ENCODE peak calls at places on chromosomes 7 and 10, in six cellular contexts. H is fibroblast of lung, Y is tibial nerve, E is upper lobe of left lung, T is adrenal gland, X is mesenchymal stem cell. Q is an unnamed sample. For H3K4me1 and H3K27me3, the result is how much of the 10 kb centered on the place peaks cover.

GRCh38 chr10:50593523-50593922 is 30.2 kb downstream of the SGMS1 start:
- DNase-seq in H (peak), Y (no peak), E (no peak), T (no peak), X (peak), Q (no peak)

GRCh38 chr10:77629775-77630565 is 7.6 kb downstream of the KCNMA1 start:
- DNase-seq in H (no peak), Y (no peak), E (no peak), T (no peak), X (peak), Q (peak)

GRCh38 chr10:36882781-36883180 is 242.6 kb upstream of the ANKRD30A start:
- DNase-seq in H (no peak), Y (no peak), E (no peak), T (no peak), X (no peak), Q (no peak)

GRCh38 chr10:17643339-17643754 is 604 bp upstream of the STAM start:
- DNase-seq in H (peak), Y (no peak), E (peak), T (peak), X (peak), Q (peak)

GRCh38 chr7:84085147-84085546 is 109.4 kb downstream of the SEMA3A start:
- DNase-seq in H (peak), Y (no peak), E (no peak), T (no peak), X (peak), Q (no peak)

GRCh38 chr10:49362596-49363260 is 33.2 kb downstream of the DRGX start:
- DNase-seq in H (no peak), Y (no peak), E (no peak), T (no peak), X (no peak), Q (no peak)

GRCh38 chr7:80815733-80816132 is 103.1 kb downstream of the SEMA3C start:
- DNase-seq in H (no peak), Y (no peak), E (no peak), T (no peak), X (no peak), Q (no peak)

GRCh38 chr7:116328161-116328560 is 117.8 kb downstream of the TES start:
- DNase-seq in H (no peak), Y (no peak), E (no peak), T (no peak), X (peak), Q (no peak)

GRCh38 chr10:118835682-118836326 is 81.0 kb upstream of the CACUL1 start:
- DNase-seq in H (peak), Y (no peak), E (no peak), T (peak), X (no peak), Q (no peak)

GRCh38 chr7:150845471-150845870 is 6.8 kb upstream of the AOC1 start:
- DNase-seq in H (no peak), Y (no peak), E (no peak), T (no peak), X (no peak), Q (no peak)

GRCh38 chr10:62690703-62691102 is 113.8 kb upstream of the ADO start:
- DNase-seq in H (peak), Y (no peak), E (no peak), T (no peak), X (no peak), Q (no peak)

GRCh38 chr10:60341969-60342368 is 47.7 kb downstream of the ANK3 start:
- DNase-seq in H (no peak), Y (no peak), E (no peak), T (no peak), X (no peak), Q (no peak)

GRCh38 chr10:88755753-88756152 is 4.1 kb upstream of the LIPN start:
- DNase-seq in H (no peak), Y (no peak), E (no peak), T (no peak), X (no peak), Q (no peak)

GRCh38 chr7:92306153-92306552 is 60.4 kb downstream of the ANKIB1 start:
- DNase-seq in H (peak), Y (no peak), E (no peak), T (no peak), X (no peak), Q (no peak)

GRCh38 chr7:100943693-100944092 is 5.6 kb upstream of the MUC3A start:
- DNase-seq in H (no peak), Y (no peak), E (no peak), T (no peak), X (no peak), Q (no peak)

GRCh38 chr7:13262929-13263530 is 575.6 kb downstream of the ARL4A start:
- DNase-seq in H (peak), Y (no peak), E (no peak), T (no peak), X (peak), Q (no peak)

GRCh38 chr7:95006010-95006409 is 98.6 kb downstream of the PPP1R9A start:
- DNase-seq in H (no peak), Y (no peak), E (no peak), T (no peak), X (no peak), Q (no peak)

DNA sequence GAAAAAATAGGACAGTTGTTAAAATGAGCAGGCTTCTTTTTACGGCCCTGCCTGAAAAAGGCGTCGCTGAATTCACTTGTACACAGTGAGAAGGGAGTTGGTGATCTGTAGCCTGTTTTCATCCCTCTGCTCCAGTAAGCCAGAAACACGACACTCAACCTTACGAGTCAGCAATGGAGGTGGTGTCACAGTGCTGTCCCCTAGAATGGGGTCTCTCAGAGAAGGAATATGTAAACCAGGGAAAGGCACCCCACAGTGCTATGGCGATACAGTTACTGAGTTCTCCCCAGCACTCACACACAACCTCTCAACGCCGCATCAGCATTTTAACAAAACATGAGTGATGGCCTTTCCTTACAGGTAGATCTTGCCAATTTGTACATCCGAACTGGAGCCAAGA is 196.4 kb downstream of the CDCA7L start:
- DNase-seq in H (no peak), Y (no peak), E (no peak), T (no peak), X (no peak), Q (no peak)
- H3K4me1 ChIP-seq in H (under half), Y (under half), E (under half), T (under half), X (under half), Q (under half)

GRCh38 chr10:5071411-5072198 is 22.6 kb upstream of the AKR1C3 start:
- DNase-seq in H (peak), Y (peak), E (no peak), T (peak), X (peak), Q (peak)
- H3K4me3 ChIP-seq in H (no peak), Y (no peak), E (no peak), T (peak), X (no peak), Q (peak)

DNA sequence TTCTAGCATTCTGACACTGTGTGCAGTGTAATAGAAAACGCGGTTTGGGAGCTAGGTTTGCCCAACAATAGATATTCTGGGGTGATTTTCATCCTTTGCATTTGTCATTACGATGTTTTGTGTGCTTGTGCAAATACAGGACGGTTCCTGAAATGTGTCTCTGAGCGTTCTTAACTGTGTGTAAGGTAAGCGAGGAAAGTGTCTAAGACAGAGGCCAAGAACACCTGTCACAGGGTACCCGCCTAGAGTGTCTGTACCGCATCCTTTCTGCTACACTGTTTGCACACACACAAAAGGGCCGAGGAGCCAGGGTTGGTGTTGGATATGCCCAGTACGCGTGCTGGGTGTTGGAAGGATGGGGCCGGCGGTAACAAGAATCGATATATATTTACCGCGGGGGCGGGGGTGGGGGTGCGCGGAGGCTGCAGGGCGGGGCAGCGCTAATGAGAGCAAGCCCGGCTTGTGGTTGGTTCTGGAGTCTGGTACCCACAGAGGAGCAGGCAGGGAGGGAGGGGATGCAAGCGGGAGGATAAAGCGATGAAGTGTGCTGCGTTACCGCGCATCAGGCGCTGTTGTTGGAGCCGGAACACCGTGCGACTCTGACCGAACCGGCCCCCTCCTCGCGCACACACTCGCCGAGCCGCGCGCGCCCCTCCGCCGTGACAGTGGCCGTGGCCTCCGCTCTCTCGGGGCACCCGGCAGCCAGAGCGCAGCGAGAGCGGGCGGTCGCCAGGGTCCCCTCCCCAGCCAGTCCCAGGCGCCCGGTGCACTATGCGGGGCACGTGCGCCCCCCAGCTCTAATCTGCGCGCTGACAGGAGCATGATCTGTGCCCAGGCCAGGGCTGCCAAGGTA is at the start of gene HECW1:
- DNase-seq in H (no peak), Y (no peak), E (peak), T (no peak), X (no peak), Q (no peak)
- H3K27me3 ChIP-seq in H (under half), Y (half or more), E (under half), T (half or more), X (under half), Q (under half)

GRCh38 chr10:79129361-79129997 is 60.7 kb downstream of the ZMIZ1 start:
- DNase-seq in H (peak), Y (no peak), E (no peak), T (peak), X (peak), Q (no peak)

GRCh38 chr10:79127151-79127961 is 58.6 kb downstream of the ZMIZ1 start:
- DNase-seq in H (peak), Y (peak), E (no peak), T (peak), X (peak), Q (peak)

GRCh38 chr10:79128241-79128922 is 59.6 kb downstream of the ZMIZ1 start:
- DNase-seq in H (no peak), Y (no peak), E (no peak), T (no peak), X (no peak), Q (no peak)

GRCh38 chr10:79130255-79130654 is 61.5 kb downstream of the ZMIZ1 start:
- DNase-seq in H (no peak), Y (no peak), E (no peak), T (no peak), X (no peak), Q (no peak)

GRCh38 chr10:79128923-79129305 is 60.1 kb downstream of the ZMIZ1 start:
- DNase-seq in H (no peak), Y (no peak), E (no peak), T (no peak), X (no peak), Q (no peak)
- H3K4me1 ChIP-seq in H (under half), Y (under half), E (half or more), T (under half), X (half or more), Q (under half)

DNA sequence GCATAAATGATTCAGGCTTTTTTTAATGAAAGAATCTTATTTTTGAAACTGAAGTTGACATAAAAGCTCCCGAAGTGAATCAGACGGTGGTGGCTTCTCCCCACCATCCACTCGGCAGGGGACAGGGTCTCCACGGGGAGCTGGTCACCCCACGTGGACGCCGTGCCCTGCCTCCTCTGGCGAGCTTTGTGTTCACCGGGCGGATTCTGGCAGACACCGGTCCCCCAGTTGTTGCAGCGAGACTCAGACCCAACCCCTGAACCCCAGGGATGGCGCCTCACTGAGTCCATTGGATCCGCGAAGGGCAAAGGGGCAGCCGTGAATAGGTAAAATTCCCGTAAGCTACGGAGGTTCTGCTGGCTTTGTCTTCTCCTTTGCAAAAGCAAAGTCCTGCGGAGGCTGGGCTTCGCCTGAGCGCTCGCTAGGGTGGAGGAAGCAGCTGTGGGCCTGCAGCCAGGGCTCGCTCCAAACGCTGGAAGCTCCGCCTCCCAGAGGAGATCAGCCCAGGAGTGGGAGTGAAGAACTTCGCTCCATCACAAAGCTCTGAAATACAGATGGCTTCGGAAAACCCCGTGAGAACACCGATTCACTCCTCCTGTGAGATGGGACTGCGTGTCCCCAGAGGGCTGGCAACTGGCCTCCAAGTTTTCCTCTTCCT is 38.3 kb downstream of the PTPRN2 start:
- DNase-seq in H (no peak), Y (peak), E (peak), T (no peak), X (no peak), Q (no peak)
- H3K4me3 ChIP-seq in H (no peak), Y (no peak), E (peak), T (no peak), X (no peak), Q (no peak)

GRCh38 chr7:27115161-27116018 is 12.9 kb upstream of the HOXA2 start:
- DNase-seq in H (peak), Y (no peak), E (peak), T (no peak), X (peak), Q (no peak)
- H3K27me3 ChIP-seq in H (under half), Y (half or more), E (under half), T (under half), X (under half), Q (under half)

DNA sequence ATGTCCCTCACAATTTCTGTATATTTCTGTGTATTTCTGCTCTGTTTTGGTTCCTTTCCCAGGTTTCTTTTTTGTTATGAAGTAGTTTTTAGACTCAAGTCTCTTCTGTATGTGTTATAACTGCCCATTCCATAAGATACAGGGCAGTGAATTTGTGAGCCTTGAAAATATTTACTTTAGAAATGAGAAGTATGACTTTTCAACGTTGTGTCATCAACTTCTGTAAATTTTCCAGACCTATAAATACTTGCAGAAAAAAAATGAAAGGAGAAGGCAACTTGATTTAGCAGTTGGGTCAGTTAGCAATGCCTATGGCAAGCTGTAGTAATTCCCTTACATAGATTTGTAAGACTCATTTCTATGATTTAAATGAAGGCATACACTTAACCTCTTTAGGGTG is 11.5 kb downstream of the EGFR start:
- DNase-seq in H (no peak), Y (no peak), E (no peak), T (no peak), X (no peak), Q (no peak)
- H3K4me1 ChIP-seq in H (under half), Y (under half), E (under half), T (under half), X (under half), Q (under half)